ENCODE peak calls at places on chromosomes 13 and 19, in eight cellular contexts. One of them, this sample, is unnamed.

GRCh38 chr13:57624565-57625435 is 6.7 kb upstream of the PCDH17 start:
- DNase-seq in Peyer's patch: no peak
- DNase-seq in stomach: no peak
- DNase-seq in IMR-90: peak; percentile 41
- DNase-seq in transverse colon: peak; percentile 8
- DNase-seq in uterus: no peak
- DNase-seq in heart left ventricle: peak; percentile 28
- DNase-seq in tibial nerve: no peak
- DNase-seq in this sample: peak; percentile 24

GRCh38 chr13:109874921-109875454 is 88.6 kb upstream of the IRS2 start:
- DNase-seq in Peyer's patch: no peak
- DNase-seq in stomach: no peak
- DNase-seq in IMR-90: peak; percentile 48
- DNase-seq in transverse colon: no peak
- DNase-seq in uterus: no peak
- DNase-seq in heart left ventricle: no peak
- DNase-seq in tibial nerve: no peak
- DNase-seq in this sample: peak; percentile 21

GRCh38 chr13:81540777-81541176 is 1199.9 kb upstream of the SPRY2 start:
- DNase-seq in Peyer's patch: no peak
- DNase-seq in stomach: no peak
- DNase-seq in IMR-90: no peak
- DNase-seq in transverse colon: no peak
- DNase-seq in uterus: no peak
- DNase-seq in heart left ventricle: no peak
- DNase-seq in tibial nerve: no peak
- DNase-seq in this sample: no peak

GRCh38 chr13:50974268-50974667 is 64.7 kb downstream of the RNASEH2B start:
- DNase-seq in Peyer's patch: no peak
- DNase-seq in stomach: no peak
- DNase-seq in IMR-90: no peak
- DNase-seq in transverse colon: no peak
- DNase-seq in uterus: no peak
- DNase-seq in heart left ventricle: no peak
- DNase-seq in tibial nerve: no peak
- DNase-seq in this sample: no peak

GRCh38 chr13:50574731-50575130 is 268.8 kb downstream of the DLEU7 start:
- DNase-seq in Peyer's patch: no peak
- DNase-seq in stomach: no peak
- DNase-seq in IMR-90: no peak
- DNase-seq in transverse colon: no peak
- DNase-seq in uterus: no peak
- DNase-seq in heart left ventricle: no peak
- DNase-seq in tibial nerve: no peak
- DNase-seq in this sample: no peak

GRCh38 chr19:35249146-35249847 is 495 bp downstream of the LSR start:
- DNase-seq in Peyer's patch: peak; percentile 40
- DNase-seq in stomach: no peak
- DNase-seq in IMR-90: no peak
- DNase-seq in transverse colon: peak; percentile 42
- DNase-seq in uterus: no peak
- DNase-seq in heart left ventricle: peak; percentile 20
- DNase-seq in tibial nerve: no peak
- DNase-seq in this sample: no peak

GRCh38 chr19:14059652-14060155 is 2.2 kb downstream of the PALM3 start:
- DNase-seq in Peyer's patch: no peak
- DNase-seq in stomach: no peak
- DNase-seq in IMR-90: no peak
- DNase-seq in transverse colon: no peak
- DNase-seq in uterus: no peak
- DNase-seq in heart left ventricle: no peak
- DNase-seq in tibial nerve: no peak
- DNase-seq in this sample: no peak

GRCh38 chr13:95714142-95714832 is 37.3 kb downstream of the DNAJC3 start:
- DNase-seq in Peyer's patch: no peak
- DNase-seq in stomach: no peak
- DNase-seq in IMR-90: peak; percentile 89
- DNase-seq in transverse colon: no peak
- DNase-seq in uterus: no peak
- DNase-seq in heart left ventricle: no peak
- DNase-seq in tibial nerve: no peak
- DNase-seq in this sample: no peak

GRCh38 chr13:102141625-102142472 is 260.0 kb downstream of the FGF14 start:
- DNase-seq in Peyer's patch: no peak
- DNase-seq in stomach: no peak
- DNase-seq in IMR-90: peak; percentile 35
- DNase-seq in transverse colon: no peak
- DNase-seq in uterus: no peak
- DNase-seq in heart left ventricle: no peak
- DNase-seq in tibial nerve: no peak
- DNase-seq in this sample: no peak

GRCh38 chr13:101144808-101145419 is 271.4 kb downstream of the NALCN start:
- DNase-seq in Peyer's patch: no peak
- DNase-seq in stomach: no peak
- DNase-seq in IMR-90: peak; percentile 71
- DNase-seq in transverse colon: no peak
- DNase-seq in uterus: no peak
- DNase-seq in heart left ventricle: no peak
- DNase-seq in tibial nerve: no peak
- DNase-seq in this sample: no peak

GRCh38 chr13:20503088-20504083 is 22.3 kb downstream of the CRYL1 start:
- DNase-seq in Peyer's patch: no peak
- DNase-seq in stomach: no peak
- DNase-seq in IMR-90: no peak
- DNase-seq in transverse colon: no peak
- DNase-seq in uterus: no peak
- DNase-seq in heart left ventricle: no peak
- DNase-seq in tibial nerve: no peak
- DNase-seq in this sample: no peak

GRCh38 chr19:42292963-42293362 is 9.0 kb upstream of the PRR19 start:
- DNase-seq in Peyer's patch: no peak
- DNase-seq in stomach: no peak
- DNase-seq in IMR-90: no peak
- DNase-seq in transverse colon: no peak
- DNase-seq in uterus: no peak
- DNase-seq in heart left ventricle: no peak
- DNase-seq in tibial nerve: no peak
- DNase-seq in this sample: no peak
- H3K36me3 ChIP-seq in Peyer's patch: no peaks in the 10 kb centered on the region
- H3K36me3 ChIP-seq in stomach: peaks cover 88% of the 10 kb centered on the region
- H3K36me3 ChIP-seq in IMR-90: peaks cover 74% of the 10 kb centered on the region
- H3K36me3 ChIP-seq in transverse colon: no peaks in the 10 kb centered on the region
- H3K36me3 ChIP-seq in uterus: no peaks in the 10 kb centered on the region
- H3K36me3 ChIP-seq in heart left ventricle: peaks cover 71% of the 10 kb centered on the region
- H3K36me3 ChIP-seq in tibial nerve: peaks cover 31% of the 10 kb centered on the region
- H3K36me3 ChIP-seq in this sample: peaks cover 55% of the 10 kb centered on the region

DNA sequence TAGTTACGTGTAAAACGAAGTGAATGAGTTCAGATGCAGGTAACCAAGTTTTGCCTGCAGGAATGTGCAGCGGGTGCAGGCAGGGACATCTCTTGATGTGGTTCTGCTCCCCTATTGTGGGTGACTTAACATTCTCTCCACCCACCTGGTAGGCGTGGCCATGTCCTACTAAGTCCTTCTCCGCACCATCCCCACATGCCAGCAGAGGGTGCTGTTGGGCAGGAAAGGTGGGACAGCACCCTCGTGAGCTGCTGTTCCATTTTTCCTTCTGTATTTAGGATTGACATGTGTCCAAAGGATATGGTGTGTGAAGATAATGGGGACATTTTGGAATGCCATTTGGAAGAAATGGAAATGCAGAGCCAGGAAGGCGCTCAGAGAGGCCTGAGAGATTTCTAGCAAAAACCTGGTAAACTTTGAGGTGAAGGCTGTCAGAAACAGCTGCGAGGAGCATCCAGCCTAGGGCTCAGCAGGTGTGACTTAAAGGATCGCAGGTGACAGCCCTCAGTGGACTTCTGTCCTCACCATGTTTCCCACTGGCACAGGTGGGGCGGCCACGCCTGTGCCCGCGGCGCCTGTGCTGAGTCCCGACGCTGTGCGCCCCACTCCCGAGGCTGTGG is 26.2 kb upstream of the MCF2L start:
- DNase-seq in Peyer's patch: peak; percentile 98
- DNase-seq in stomach: peak; percentile 99
- DNase-seq in IMR-90: peak; percentile 91
- DNase-seq in transverse colon: peak; percentile 99
- DNase-seq in uterus: peak; percentile 90
- DNase-seq in heart left ventricle: peak; percentile 95
- DNase-seq in tibial nerve: peak; percentile 97
- DNase-seq in this sample: peak; percentile 99
- H3K27ac ChIP-seq in Peyer's patch: peak overlapping the region; percentile 12
- H3K27ac ChIP-seq in stomach: peak overlapping the region; percentile 74
- H3K27ac ChIP-seq in IMR-90: no peak overlapping the region
- H3K27ac ChIP-seq in transverse colon: no peak overlapping the region
- H3K27ac ChIP-seq in uterus: peak overlapping the region; percentile 47
- H3K27ac ChIP-seq in heart left ventricle: peak overlapping the region; percentile 69
- H3K27ac ChIP-seq in tibial nerve: no peak overlapping the region
- H3K27ac ChIP-seq in this sample: no peak overlapping the region

GRCh38 chr19:55640043-55640576 is 692 bp upstream of the ZNF580 start:
- DNase-seq in Peyer's patch: peak; percentile 76
- DNase-seq in stomach: peak; percentile 71
- DNase-seq in IMR-90: peak; percentile 68
- DNase-seq in transverse colon: peak; percentile 73
- DNase-seq in uterus: peak; percentile 71
- DNase-seq in heart left ventricle: peak; percentile 67
- DNase-seq in tibial nerve: no peak
- DNase-seq in this sample: peak; percentile 76

GRCh38 chr19:55640577-55641375 is at the start of gene ZNF580:
- DNase-seq in Peyer's patch: peak; percentile 47
- DNase-seq in stomach: peak; percentile 63
- DNase-seq in IMR-90: peak; percentile 78
- DNase-seq in transverse colon: peak; percentile 68
- DNase-seq in uterus: peak; percentile 72
- DNase-seq in heart left ventricle: peak; percentile 76
- DNase-seq in tibial nerve: no peak
- DNase-seq in this sample: peak; percentile 84

GRCh38 chr19:55643003-55643732 is at the start of gene ZNF581:
- DNase-seq in Peyer's patch: peak; percentile 77
- DNase-seq in stomach: peak; percentile 83
- DNase-seq in IMR-90: peak; percentile 78
- DNase-seq in transverse colon: peak; percentile 82
- DNase-seq in uterus: peak; percentile 76
- DNase-seq in heart left ventricle: peak; percentile 72
- DNase-seq in tibial nerve: no peak
- DNase-seq in this sample: peak; percentile 72

GRCh38 chr19:55642153-55643002 is 1.1 kb upstream of the ZNF581 start:
- DNase-seq in Peyer's patch: peak; percentile 59
- DNase-seq in stomach: peak; percentile 39
- DNase-seq in IMR-90: no peak
- DNase-seq in transverse colon: peak; percentile 51
- DNase-seq in uterus: no peak
- DNase-seq in heart left ventricle: no peak
- DNase-seq in tibial nerve: no peak
- DNase-seq in this sample: peak; percentile 54

DNA sequence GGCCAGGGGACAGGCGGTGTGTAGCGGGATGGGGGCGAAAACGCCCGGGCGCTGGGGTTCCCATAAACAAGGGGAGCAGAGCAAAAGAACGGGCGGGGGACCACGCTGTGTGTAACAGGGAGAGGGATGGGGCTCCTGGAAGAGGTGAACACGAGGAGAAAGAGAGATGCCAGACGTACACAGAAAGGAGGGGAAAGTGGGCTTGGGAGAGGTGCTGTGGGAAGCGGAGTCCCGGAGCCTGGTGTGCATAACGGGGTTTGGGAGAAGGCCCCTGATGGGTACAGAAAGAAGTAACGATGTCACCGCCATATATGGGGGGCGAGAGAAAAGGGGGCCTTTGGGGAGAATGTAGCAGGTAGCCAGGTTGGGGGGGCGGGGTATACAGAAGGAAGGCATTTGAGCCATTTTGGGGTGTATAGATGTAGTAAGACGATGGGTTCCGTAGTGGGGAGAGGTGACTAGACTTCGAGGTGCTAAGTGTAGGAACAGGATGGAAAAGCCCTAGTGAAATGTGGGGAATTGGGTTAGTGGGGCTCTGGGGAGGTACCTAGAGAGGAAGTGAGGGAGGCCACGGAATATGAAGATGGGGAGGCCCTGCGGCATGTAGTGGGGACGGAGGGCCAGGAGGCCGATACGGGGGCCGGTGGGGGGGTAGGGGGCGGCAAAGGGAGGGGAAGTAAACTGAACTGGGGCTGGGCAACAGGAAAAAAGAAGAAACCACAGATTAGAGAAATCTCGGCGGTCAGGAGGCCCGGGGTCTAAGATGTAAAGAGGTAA is 762 bp downstream of the ZNF580 start:
- DNase-seq in Peyer's patch: peak; percentile 52
- DNase-seq in stomach: no peak
- DNase-seq in IMR-90: peak; percentile 18
- DNase-seq in transverse colon: no peak
- DNase-seq in uterus: no peak
- DNase-seq in heart left ventricle: no peak
- DNase-seq in tibial nerve: no peak
- DNase-seq in this sample: no peak
- TF ChIP-seq POLR2A in Peyer's patch: no peak
- TF ChIP-seq POLR2A in stomach: no peak
- TF ChIP-seq POLR2A in IMR-90: no peak
- TF ChIP-seq POLR2A in transverse colon: peak; percentile 15
- TF ChIP-seq POLR2A in uterus: no peak
- TF ChIP-seq POLR2A in heart left ventricle: no peak
- TF ChIP-seq POLR2A in tibial nerve: no peak
- TF ChIP-seq POLR2A in this sample: no peak

GRCh38 chr13:47990920-47991466 is 10.1 kb downstream of the SUCLA2 start:
- DNase-seq in Peyer's patch: no peak
- DNase-seq in stomach: no peak
- DNase-seq in IMR-90: no peak
- DNase-seq in transverse colon: no peak
- DNase-seq in uterus: no peak
- DNase-seq in heart left ventricle: no peak
- DNase-seq in tibial nerve: no peak
- DNase-seq in this sample: no peak
- H3K36me3 ChIP-seq in Peyer's patch: no peaks in the 10 kb centered on the region
- H3K36me3 ChIP-seq in stomach: peaks cover 69% of the 10 kb centered on the region
- H3K36me3 ChIP-seq in IMR-90: peaks cover 10% of the 10 kb centered on the region
- H3K36me3 ChIP-seq in transverse colon: no peaks in the 10 kb centered on the region
- H3K36me3 ChIP-seq in uterus: no peaks in the 10 kb centered on the region
- H3K36me3 ChIP-seq in heart left ventricle: peaks cover 85% of the 10 kb centered on the region
- H3K36me3 ChIP-seq in tibial nerve: peaks cover 5% of the 10 kb centered on the region
- H3K36me3 ChIP-seq in this sample: peaks cover 9% of the 10 kb centered on the region

DNA sequence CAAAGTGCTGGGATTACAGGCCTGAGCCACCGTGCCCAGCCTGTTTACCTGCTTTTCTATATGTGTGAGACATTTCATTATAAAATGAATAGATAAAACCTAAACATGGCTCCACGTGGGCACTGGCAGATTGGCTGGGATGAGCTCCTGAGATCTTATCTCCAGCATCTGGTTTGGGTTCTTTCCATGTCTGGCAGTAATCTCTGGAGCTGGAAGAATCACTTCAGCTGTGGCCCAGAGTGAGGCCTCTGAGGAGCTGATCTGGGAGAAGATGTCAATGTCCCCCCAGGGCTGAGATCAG is 5.5 kb upstream of the SULT2A1 start:
- DNase-seq in Peyer's patch: no peak
- DNase-seq in stomach: no peak
- DNase-seq in IMR-90: no peak
- DNase-seq in transverse colon: no peak
- DNase-seq in uterus: no peak
- DNase-seq in heart left ventricle: no peak
- DNase-seq in tibial nerve: no peak
- DNase-seq in this sample: no peak
- H3K27ac ChIP-seq in Peyer's patch: peak overlapping the region; percentile 41
- H3K27ac ChIP-seq in stomach: no peak overlapping the region
- H3K27ac ChIP-seq in IMR-90: no peak overlapping the region
- H3K27ac ChIP-seq in transverse colon: no peak overlapping the region
- H3K27ac ChIP-seq in uterus: peak overlapping the region; percentile 21
- H3K27ac ChIP-seq in heart left ventricle: no peak overlapping the region
- H3K27ac ChIP-seq in tibial nerve: no peak overlapping the region
- H3K27ac ChIP-seq in this sample: no peak overlapping the region